ENCODE peak calls at places on chromosomes 3 and 15, in eight cellular contexts. R is amniotic stem cell, C is AG09319, U is esophagus muscularis mucosa, T is Right ventricle myocardium inferior, D is T47D, K is AG20443, X is T-helper 2 cell. J is an unnamed sample.

GRCh38 chr15:63192604-63193206 is 3.3 kb downstream of the RAB8B start:
- DNase-seq in R (no peak), C (no peak), U (no peak), T (no peak), D (no peak), K (no peak), X (no peak), J (no peak)

GRCh38 chr15:58475573-58476524 is 44.1 kb downstream of the LIPC start:
- DNase-seq in R (no peak), C (peak; percentile 40), U (no peak), T (no peak), D (no peak), K (peak; percentile 81), X (no peak), J (no peak)

GRCh38 chr15:38565287-38565670 is 665 bp upstream of the RASGRP1 start:
- DNase-seq in R (no peak), C (no peak), U (peak; percentile 84), T (no peak), D (no peak), K (no peak), X (no peak), J (no peak)

GRCh38 chr15:68479406-68479805 is 47.4 kb upstream of the ITGA11 start:
- DNase-seq in R (no peak), C (no peak), U (peak; percentile 91), T (no peak), D (no peak), K (peak; percentile 87), X (no peak), J (no peak)

GRCh38 chr3:170480111-170480510 is 61.4 kb downstream of the CLDN11 start:
- DNase-seq in R (no peak), C (no peak), U (no peak), T (no peak), D (no peak), K (no peak), X (no peak), J (no peak)

GRCh38 chr15:66701422-66702034 is 508 bp upstream of the SMAD6 start:
- DNase-seq in R (peak; percentile 55), C (no peak), U (no peak), T (no peak), D (peak; percentile 61), K (peak; percentile 70), X (no peak), J (no peak)

GRCh38 chr3:15007681-15008141 is 57.4 kb downstream of the MRPS25 start:
- DNase-seq in R (peak; percentile 6), C (peak; percentile 68), U (no peak), T (no peak), D (no peak), K (peak; percentile 27), X (no peak), J (no peak)

GRCh38 chr3:113136071-113136470 is 75.3 kb upstream of the BOC start:
- DNase-seq in R (peak; percentile 10), C (peak; percentile 15), U (no peak), T (no peak), D (no peak), K (peak; percentile 46), X (no peak), J (peak; percentile 63)

GRCh38 chr15:91055548-91056331 is 33.3 kb upstream of the VPS33B start:
- DNase-seq in R (peak; percentile 56), C (peak; percentile 8), U (no peak), T (no peak), D (peak; percentile 71), K (peak; percentile 86), X (no peak), J (peak; percentile 43)

GRCh38 chr15:43390723-43391122 is 19.8 kb downstream of the TUBGCP4 start:
- DNase-seq in R (no peak), C (no peak), U (no peak), T (no peak), D (no peak), K (no peak), X (no peak), J (no peak)

GRCh38 chr3:169192643-169193042 is 470.9 kb downstream of the MECOM start:
- DNase-seq in R (no peak), C (no peak), U (no peak), T (no peak), D (no peak), K (no peak), X (no peak), J (no peak)

GRCh38 chr3:172279191-172279640 is 169.0 kb downstream of the GHSR start:
- DNase-seq in R (no peak), C (no peak), U (no peak), T (no peak), D (no peak), K (no peak), X (no peak), J (no peak)

GRCh38 chr3:31670136-31670535 is 137.4 kb downstream of the STT3B start:
- DNase-seq in R (no peak), C (no peak), U (no peak), T (no peak), D (no peak), K (no peak), X (no peak), J (no peak)

GRCh38 chr15:43868412-43868811 is 41.6 kb downstream of the WDR76 start:
- DNase-seq in R (no peak), C (no peak), U (no peak), T (no peak), D (no peak), K (no peak), X (no peak), J (no peak)

GRCh38 chr15:71294636-71295241 is 179.5 kb downstream of the THSD4 start:
- DNase-seq in R (peak; percentile 35), C (peak; percentile 83), U (no peak), T (no peak), D (peak; percentile 16), K (peak; percentile 57), X (no peak), J (no peak)

GRCh38 chr3:132709761-132710160 is 12.4 kb downstream of the NPHP3 start:
- DNase-seq in R (no peak), C (no peak), U (no peak), T (no peak), D (no peak), K (no peak), X (no peak), J (no peak)

GRCh38 chr15:69593981-69594966 is 141.7 kb downstream of the RPLP1 start:
- DNase-seq in R (no peak), C (no peak), U (no peak), T (no peak), D (peak; percentile 39), K (peak; percentile 82), X (no peak), J (peak; percentile 79)

GRCh38 chr3:138089091-138089490 is 26.3 kb downstream of the DZIP1L start:
- DNase-seq in R (peak; percentile 38), C (no peak), U (no peak), T (no peak), D (no peak), K (no peak), X (no peak), J (no peak)

GRCh38 chr3:62718515-62719320 is 156.5 kb downstream of the CADPS start:
- DNase-seq in R (no peak), C (no peak), U (no peak), T (no peak), D (no peak), K (no peak), X (no peak), J (no peak)

GRCh38 chr3:64797000-64797399 is 109.2 kb upstream of the ADAMTS9 start:
- DNase-seq in R (no peak), C (no peak), U (no peak), T (no peak), D (no peak), K (no peak), X (no peak), J (no peak)

GRCh38 chr3:11803977-11804903 is 42.4 kb downstream of the TAMM41 start:
- DNase-seq in R (peak; percentile 40), C (no peak), U (no peak), T (no peak), D (peak; percentile 62), K (peak; percentile 84), X (no peak), J (peak; percentile 7)

GRCh38 chr15:58228708-58229107 is 90.5 kb downstream of the AQP9 start:
- DNase-seq in R (no peak), C (no peak), U (no peak), T (no peak), D (no peak), K (peak; percentile 63), X (no peak), J (no peak)

GRCh38 chr15:40582726-40583246 is 11.3 kb upstream of the KNL1 start:
- DNase-seq in R (peak; percentile 31), C (no peak), U (no peak), T (no peak), D (peak; percentile 36), K (no peak), X (no peak), J (no peak)

GRCh38 chr15:80609512-80609946 is 85.6 kb upstream of the ABHD17C start:
- DNase-seq in R (no peak), C (no peak), U (no peak), T (no peak), D (no peak), K (no peak), X (no peak), J (no peak)

GRCh38 chr15:90149609-90150340 is 47.5 kb upstream of the IDH2 start:
- DNase-seq in R (no peak), C (no peak), U (no peak), T (no peak), D (no peak), K (no peak), X (no peak), J (no peak)

GRCh38 chr3:185916042-185916833 is 21.6 kb downstream of the TRA2B start:
- DNase-seq in R (no peak), C (no peak), U (no peak), T (no peak), D (no peak), K (no peak), X (no peak), J (no peak)

GRCh38 chr3:109131276-109131675 is 5.2 kb upstream of the C3orf85 start:
- DNase-seq in R (no peak), C (no peak), U (no peak), T (no peak), D (no peak), K (no peak), X (no peak), J (no peak)

J was measured in DMS 273 treated with DMSO at 0.1 percent for 48 hours.